ENCODE peak calls at places on chromosomes 16 and 17, in six cellular contexts. One of them, this sample, is unnamed.
A peak's percentile ranks its signal among the peaks of the same experiment; 100 is the strongest.

GRCh38 chr17:4898927-4899326 is 409 bp upstream of the C17orf107 start:
- DNase-seq in astrocyte: no peak
- DNase-seq in GM12878: no peak
- DNase-seq in IMR-90: no peak
- DNase-seq in mammary epithelial cell: no peak
- DNase-seq in fibroblast of lung: no peak
- DNase-seq in this sample: no peak

GRCh38 chr16:14077918-14078317 is 6.8 kb downstream of the MRTFB start:
- DNase-seq in astrocyte: no peak
- DNase-seq in fibroblast of lung: no peak
- DNase-seq in mammary epithelial cell: no peak
- DNase-seq in GM12878: no peak
- DNase-seq in IMR-90: no peak
- DNase-seq in this sample: no peak

GRCh38 chr17:43085489-43085888 is 39.7 kb downstream of the BRCA1 start:
- DNase-seq in fibroblast of lung: peak; percentile 50
- DNase-seq in IMR-90: peak; percentile 39
- DNase-seq in GM12878: no peak
- DNase-seq in mammary epithelial cell: no peak
- DNase-seq in astrocyte: peak; percentile 33
- DNase-seq in this sample: peak; percentile 12

GRCh38 chr17:17191346-17191792 is 14.8 kb downstream of the PLD6 start:
- DNase-seq in mammary epithelial cell: no peak
- DNase-seq in GM12878: no peak
- DNase-seq in fibroblast of lung: peak; percentile 95
- DNase-seq in astrocyte: peak; percentile 93
- DNase-seq in IMR-90: peak; percentile 88
- DNase-seq in this sample: peak; percentile 55

GRCh38 chr17:78144146-78144719 is 2.0 kb upstream of the C17orf99 start:
- DNase-seq in astrocyte: peak; percentile 25
- DNase-seq in mammary epithelial cell: peak; percentile 65
- DNase-seq in GM12878: no peak
- DNase-seq in fibroblast of lung: peak; percentile 59
- DNase-seq in IMR-90: peak; percentile 76
- DNase-seq in this sample: peak; percentile 71

GRCh38 chr17:74432484-74433391 is 850 bp downstream of the GPRC5C start:
- DNase-seq in GM12878: no peak
- DNase-seq in mammary epithelial cell: no peak
- DNase-seq in fibroblast of lung: no peak
- DNase-seq in IMR-90: no peak
- DNase-seq in astrocyte: no peak
- DNase-seq in this sample: no peak

GRCh38 chr16:11914759-11915643 is 755 bp downstream of the GSPT1 start:
- DNase-seq in IMR-90: peak; percentile 28
- DNase-seq in astrocyte: peak; percentile 14
- DNase-seq in GM12878: no peak
- DNase-seq in mammary epithelial cell: peak; percentile 33
- DNase-seq in fibroblast of lung: peak; percentile 39
- DNase-seq in this sample: peak; percentile 73

GRCh38 chr17:75689441-75689873 is 22.3 kb downstream of the SAP30BP start:
- DNase-seq in astrocyte: no peak
- DNase-seq in IMR-90: no peak
- DNase-seq in GM12878: peak; percentile 60
- DNase-seq in mammary epithelial cell: peak; percentile 99
- DNase-seq in fibroblast of lung: no peak
- DNase-seq in this sample: no peak

GRCh38 chr17:15963670-15964110 is 18.8 kb downstream of the ADORA2B start:
- DNase-seq in GM12878: no peak
- DNase-seq in fibroblast of lung: peak; percentile 91
- DNase-seq in IMR-90: peak; percentile 53
- DNase-seq in mammary epithelial cell: peak; percentile 94
- DNase-seq in astrocyte: peak; percentile 89
- DNase-seq in this sample: no peak

GRCh38 chr17:81557276-81558114 is 5.3 kb upstream of the FAAP100 start:
- DNase-seq in IMR-90: no peak
- DNase-seq in fibroblast of lung: no peak
- DNase-seq in GM12878: no peak
- DNase-seq in mammary epithelial cell: no peak
- DNase-seq in astrocyte: no peak
- DNase-seq in this sample: no peak

GRCh38 chr17:28488884-28489276 is 15.4 kb downstream of the SLC13A2 start:
- DNase-seq in astrocyte: no peak
- DNase-seq in mammary epithelial cell: no peak
- DNase-seq in IMR-90: no peak
- DNase-seq in GM12878: no peak
- DNase-seq in fibroblast of lung: no peak
- DNase-seq in this sample: no peak

GRCh38 chr17:28491860-28492259 is 14.3 kb upstream of the FOXN1 start:
- DNase-seq in fibroblast of lung: no peak
- DNase-seq in mammary epithelial cell: no peak
- DNase-seq in IMR-90: no peak
- DNase-seq in GM12878: no peak
- DNase-seq in astrocyte: no peak
- DNase-seq in this sample: no peak

GRCh38 chr17:28493467-28493866 is 12.7 kb upstream of the FOXN1 start:
- DNase-seq in fibroblast of lung: no peak
- DNase-seq in astrocyte: no peak
- DNase-seq in IMR-90: peak; percentile 78
- DNase-seq in mammary epithelial cell: no peak
- DNase-seq in GM12878: no peak
- DNase-seq in this sample: no peak

GRCh38 chr17:28492352-28493310 is 13.5 kb upstream of the FOXN1 start:
- DNase-seq in mammary epithelial cell: peak; percentile 91
- DNase-seq in fibroblast of lung: no peak
- DNase-seq in GM12878: no peak
- DNase-seq in astrocyte: no peak
- DNase-seq in IMR-90: no peak
- DNase-seq in this sample: no peak

GRCh38 chr17:28491286-28491685 is 14.9 kb upstream of the FOXN1 start:
- DNase-seq in GM12878: no peak
- DNase-seq in fibroblast of lung: no peak
- DNase-seq in IMR-90: no peak
- DNase-seq in astrocyte: no peak
- DNase-seq in mammary epithelial cell: no peak
- DNase-seq in this sample: no peak
- H3K4me1 ChIP-seq in GM12878: peaks cover 6% of the 10 kb centered on the region
- H3K4me1 ChIP-seq in fibroblast of lung: no peaks in the 10 kb centered on the region
- H3K4me1 ChIP-seq in IMR-90: peaks cover 6% of the 10 kb centered on the region
- H3K4me1 ChIP-seq in astrocyte: no peaks in the 10 kb centered on the region
- H3K4me1 ChIP-seq in mammary epithelial cell: peaks cover 10% of the 10 kb centered on the region
- H3K4me1 ChIP-seq in this sample: no peaks in the 10 kb centered on the region

DNA sequence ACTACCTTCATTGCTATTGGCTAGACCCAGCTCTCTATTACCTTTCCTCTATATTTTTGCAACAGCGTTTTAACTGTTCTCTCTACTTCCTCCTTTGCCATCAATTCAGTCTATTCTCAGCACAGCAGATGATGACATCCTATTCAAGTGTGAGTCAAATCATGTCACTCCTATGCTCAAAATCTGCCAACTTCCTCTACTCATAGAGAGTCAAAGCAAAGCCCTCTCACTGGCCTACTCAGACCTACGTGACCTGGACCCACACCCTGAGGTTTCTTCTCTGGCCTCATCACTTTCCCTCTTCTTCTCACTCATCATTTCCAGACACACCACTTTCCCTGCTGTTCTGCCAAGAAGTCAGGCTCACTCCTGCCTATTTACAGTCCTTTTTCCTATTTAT is 289.0 kb upstream of the AXIN2 start:
- DNase-seq in fibroblast of lung: no peak
- DNase-seq in astrocyte: no peak
- DNase-seq in IMR-90: peak; percentile 29
- DNase-seq in mammary epithelial cell: peak; percentile 42
- DNase-seq in GM12878: peak; percentile 19
- DNase-seq in this sample: peak; percentile 1
- H3K9ac ChIP-seq in fibroblast of lung: no peak overlapping the region
- H3K9ac ChIP-seq in astrocyte: no peak overlapping the region
- H3K9ac ChIP-seq in IMR-90: no peak overlapping the region
- H3K9ac ChIP-seq in mammary epithelial cell: no peak overlapping the region
- H3K9ac ChIP-seq in GM12878: no peak overlapping the region
- H3K9ac ChIP-seq in this sample: no peak overlapping the region

DNA sequence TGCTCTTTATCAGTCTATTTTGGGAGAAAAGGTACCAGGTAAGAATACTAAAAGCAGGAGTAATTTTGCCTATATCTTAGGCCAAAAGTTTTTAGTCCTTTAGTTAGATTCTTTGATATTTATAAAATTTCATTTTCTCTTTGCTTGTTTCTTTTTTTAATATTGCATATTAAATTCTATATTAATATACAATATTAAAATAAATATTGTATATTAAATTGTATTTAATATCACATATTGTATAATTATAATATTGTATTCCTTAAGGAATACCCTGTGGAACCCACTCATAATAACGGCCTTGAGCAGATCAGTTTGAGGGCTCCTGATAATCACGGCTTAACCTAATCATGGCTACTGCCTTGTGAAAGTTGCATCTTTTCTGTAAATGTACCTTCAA is 1.9 kb downstream of the CEP95 start:
- DNase-seq in fibroblast of lung: no peak
- DNase-seq in astrocyte: no peak
- DNase-seq in GM12878: no peak
- DNase-seq in IMR-90: no peak
- DNase-seq in mammary epithelial cell: no peak
- DNase-seq in this sample: no peak
- H3K36me3 ChIP-seq in fibroblast of lung: peaks cover 5% of the 10 kb centered on the region
- H3K36me3 ChIP-seq in astrocyte: peaks cover 24% of the 10 kb centered on the region
- H3K36me3 ChIP-seq in GM12878: peaks cover 17% of the 10 kb centered on the region
- H3K36me3 ChIP-seq in IMR-90: peaks cover 24% of the 10 kb centered on the region
- H3K36me3 ChIP-seq in mammary epithelial cell: peaks cover 20% of the 10 kb centered on the region
- H3K36me3 ChIP-seq in this sample: peaks cover 55% of the 10 kb centered on the region

DNA sequence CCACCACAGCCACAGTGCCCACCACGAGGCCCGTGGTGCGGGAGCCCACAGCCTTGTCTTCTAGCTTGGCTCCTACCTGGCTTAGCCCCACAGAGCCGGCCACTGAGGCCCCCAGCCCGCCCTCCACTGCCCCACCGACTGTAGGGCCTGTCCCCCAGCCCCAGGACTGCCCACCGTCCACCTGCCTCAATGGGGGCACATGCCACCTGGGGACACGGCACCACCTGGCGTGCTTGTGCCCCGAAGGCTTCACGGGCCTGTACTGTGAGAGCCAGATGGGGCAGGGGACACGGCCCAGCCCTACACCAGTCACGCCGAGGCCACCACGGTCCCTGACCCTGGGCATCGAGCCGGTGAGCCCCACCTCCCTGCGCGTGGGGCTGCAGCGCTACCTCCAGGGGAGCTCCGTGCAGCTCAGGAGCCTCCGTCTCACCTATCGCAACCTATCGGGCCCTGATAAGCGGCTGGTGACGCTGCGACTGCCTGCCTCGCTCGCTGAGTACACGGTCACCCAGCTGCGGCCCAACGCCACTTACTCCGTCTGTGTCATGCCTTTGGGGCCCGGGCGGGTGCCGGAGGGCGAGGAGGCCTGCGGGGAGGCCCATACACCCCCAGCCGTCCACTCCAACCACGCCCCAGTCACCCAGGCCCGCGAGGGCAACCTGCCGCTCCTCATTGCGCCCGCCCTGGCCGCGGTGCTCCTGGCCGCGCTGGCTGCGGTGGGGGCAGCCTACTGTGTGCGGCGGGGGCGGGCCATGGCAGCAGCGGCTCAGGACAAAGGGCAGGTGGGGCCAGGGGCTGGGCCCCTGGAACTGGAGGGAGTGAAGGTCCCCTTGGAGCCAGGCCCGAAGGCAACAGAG is 10.5 kb downstream of the VASN start:
- DNase-seq in fibroblast of lung: no peak
- DNase-seq in astrocyte: no peak
- DNase-seq in IMR-90: no peak
- DNase-seq in GM12878: no peak
- DNase-seq in mammary epithelial cell: no peak
- DNase-seq in this sample: no peak
- H3K4me1 ChIP-seq in fibroblast of lung: peaks cover 51% of the 10 kb centered on the region
- H3K4me1 ChIP-seq in astrocyte: peaks cover 48% of the 10 kb centered on the region
- H3K4me1 ChIP-seq in IMR-90: peaks cover 30% of the 10 kb centered on the region
- H3K4me1 ChIP-seq in GM12878: no peaks in the 10 kb centered on the region
- H3K4me1 ChIP-seq in mammary epithelial cell: peaks cover 4% of the 10 kb centered on the region
- H3K4me1 ChIP-seq in this sample: peaks cover 49% of the 10 kb centered on the region

GRCh38 chr17:58679263-58680037 is 12.4 kb downstream of the TEX14 start:
- DNase-seq in IMR-90: peak; percentile 52
- DNase-seq in astrocyte: peak; percentile 51
- DNase-seq in mammary epithelial cell: peak; percentile 97
- DNase-seq in fibroblast of lung: peak; percentile 61
- DNase-seq in GM12878: peak; percentile 89
- DNase-seq in this sample: no peak
- H3K9ac ChIP-seq in IMR-90: no peak overlapping the region
- H3K9ac ChIP-seq in astrocyte: peak overlapping the region; percentile 71
- H3K9ac ChIP-seq in mammary epithelial cell: peak overlapping the region; percentile 33
- H3K9ac ChIP-seq in fibroblast of lung: no peak overlapping the region
- H3K9ac ChIP-seq in GM12878: peak overlapping the region; percentile 26
- H3K9ac ChIP-seq in this sample: no peak overlapping the region

GRCh38 chr17:50358177-50358576 is 12.3 kb downstream of the XYLT2 start:
- DNase-seq in fibroblast of lung: no peak
- DNase-seq in IMR-90: no peak
- DNase-seq in GM12878: no peak
- DNase-seq in astrocyte: no peak
- DNase-seq in mammary epithelial cell: no peak
- DNase-seq in this sample: no peak
- H3K36me3 ChIP-seq in fibroblast of lung: peaks cover 25% of the 10 kb centered on the region
- H3K36me3 ChIP-seq in IMR-90: peaks cover 62% of the 10 kb centered on the region
- H3K36me3 ChIP-seq in GM12878: peaks cover 9% of the 10 kb centered on the region
- H3K36me3 ChIP-seq in astrocyte: peaks cover 13% of the 10 kb centered on the region
- H3K36me3 ChIP-seq in mammary epithelial cell: peaks cover 17% of the 10 kb centered on the region
- H3K36me3 ChIP-seq in this sample: peaks cover 46% of the 10 kb centered on the region

GRCh38 chr17:7179317-7180254 is at the start of gene ASGR1:
- DNase-seq in mammary epithelial cell: no peak
- DNase-seq in fibroblast of lung: no peak
- DNase-seq in GM12878: no peak
- DNase-seq in IMR-90: no peak
- DNase-seq in astrocyte: no peak
- DNase-seq in this sample: no peak

GRCh38 chr17:7184091-7184488 is 4.9 kb upstream of the ASGR1 start:
- DNase-seq in GM12878: no peak
- DNase-seq in mammary epithelial cell: no peak
- DNase-seq in IMR-90: no peak
- DNase-seq in astrocyte: no peak
- DNase-seq in fibroblast of lung: no peak
- DNase-seq in this sample: no peak

GRCh38 chr17:7184647-7185046 is 5.5 kb upstream of the ASGR1 start:
- DNase-seq in astrocyte: no peak
- DNase-seq in IMR-90: no peak
- DNase-seq in fibroblast of lung: no peak
- DNase-seq in mammary epithelial cell: no peak
- DNase-seq in GM12878: no peak
- DNase-seq in this sample: no peak

GRCh38 chr17:7186241-7186640 is 7.1 kb upstream of the ASGR1 start:
- DNase-seq in IMR-90: no peak
- DNase-seq in fibroblast of lung: no peak
- DNase-seq in GM12878: no peak
- DNase-seq in mammary epithelial cell: no peak
- DNase-seq in astrocyte: no peak
- DNase-seq in this sample: no peak

GRCh38 chr17:7183433-7184090 is 4.4 kb upstream of the ASGR1 start:
- DNase-seq in astrocyte: no peak
- DNase-seq in GM12878: no peak
- DNase-seq in mammary epithelial cell: no peak
- DNase-seq in IMR-90: no peak
- DNase-seq in fibroblast of lung: no peak
- DNase-seq in this sample: no peak
- H3K4me1 ChIP-seq in astrocyte: no peaks in the 10 kb centered on the region
- H3K4me1 ChIP-seq in GM12878: no peaks in the 10 kb centered on the region
- H3K4me1 ChIP-seq in mammary epithelial cell: no peaks in the 10 kb centered on the region
- H3K4me1 ChIP-seq in IMR-90: no peaks in the 10 kb centered on the region
- H3K4me1 ChIP-seq in fibroblast of lung: no peaks in the 10 kb centered on the region
- H3K4me1 ChIP-seq in this sample: no peaks in the 10 kb centered on the region